ENCODE peak calls at places on chromosome 10, in six cellular contexts. X is cardiac muscle cell; J is activated T-helper 2 cell treated with anti-CD3 and anti-CD28 coated beads, Interferon-gamma antibody, Interleukin-2, Interleukin-4, amounts not matched to agents 10 μg/mL and 5 μg/mL and 100 μg/mL, durations not matched to agents 14 hours and 24 hours and 36 hours; A is adipocyte; L is fibroblast of the aortic adventitia; Z is NCI-H460. D is an unnamed sample.

GRCh38 chr10:86684305-86684704 is 16.0 kb downstream of the LDB3 start:
- DNase-seq in X (peak), J (no peak), A (peak), L (peak), Z (no peak), D (no peak)

GRCh38 chr10:85971494-85971893 is 395.1 kb downstream of the GRID1 start:
- DNase-seq in X (no peak), J (no peak), A (no peak), L (no peak), Z (no peak), D (no peak)

GRCh38 chr10:132910901-132911711 is 31.3 kb downstream of the CFAP46 start:
- DNase-seq in X (peak), J (no peak), A (peak), L (no peak), Z (no peak), D (no peak)

GRCh38 chr10:21309427-21309826 is 216.1 kb downstream of the SKIDA1 start:
- DNase-seq in X (no peak), J (no peak), A (no peak), L (no peak), Z (no peak), D (no peak)

GRCh38 chr10:113060221-113061053 is 110.4 kb downstream of the TCF7L2 start:
- DNase-seq in X (peak), J (no peak), A (peak), L (peak), Z (no peak), D (peak)

GRCh38 chr10:23338155-23338828 is 6.3 kb downstream of the C10orf67 start:
- DNase-seq in X (peak), J (no peak), A (no peak), L (no peak), Z (no peak), D (peak)

GRCh38 chr10:96984512-96985225 is 152.6 kb downstream of the LCOR start:
- DNase-seq in X (no peak), J (no peak), A (no peak), L (no peak), Z (no peak), D (no peak)

GRCh38 chr10:100184426-100185219 is 1.2 kb downstream of the ERLIN1 start:
- DNase-seq in X (peak), J (no peak), A (peak), L (peak), Z (no peak), D (peak)

GRCh38 chr10:36450385-36450784 is 675.0 kb upstream of the ANKRD30A start:
- DNase-seq in X (peak), J (no peak), A (peak), L (peak), Z (no peak), D (no peak)

GRCh38 chr10:26437637-26438461 is at the start of gene APBB1IP:
- DNase-seq in X (peak), J (peak), A (peak), L (peak), Z (no peak), D (no peak)

GRCh38 chr10:1578392-1579140 is 158.8 kb downstream of the ADARB2 start:
- DNase-seq in X (no peak), J (no peak), A (no peak), L (no peak), Z (no peak), D (no peak)

GRCh38 chr10:7412482-7413251 is 1.8 kb upstream of the SFMBT2 start:
- DNase-seq in X (no peak), J (no peak), A (no peak), L (no peak), Z (no peak), D (no peak)

GRCh38 chr10:27614776-27615175 is 110.7 kb downstream of the RAB18 start:
- DNase-seq in X (no peak), J (no peak), A (no peak), L (no peak), Z (no peak), D (no peak)

GRCh38 chr10:113153493-113154127 is 203.6 kb downstream of the TCF7L2 start:
- DNase-seq in X (no peak), J (no peak), A (no peak), L (no peak), Z (no peak), D (no peak)

GRCh38 chr10:36248314-36248981 is 606.4 kb upstream of the FZD8 start:
- DNase-seq in X (peak), J (no peak), A (peak), L (peak), Z (no peak), D (no peak)

GRCh38 chr10:48603421-48604038 is 1.3 kb downstream of the ARHGAP22 start:
- DNase-seq in X (no peak), J (no peak), A (no peak), L (no peak), Z (no peak), D (no peak)

GRCh38 chr10:24518981-24519597 is 204.6 kb downstream of the ARHGAP21 start:
- DNase-seq in X (peak), J (peak), A (peak), L (peak), Z (peak), D (peak)

GRCh38 chr10:6083523-6084475 is 5.0 kb upstream of the RBM17 start:
- DNase-seq in X (peak), J (peak), A (peak), L (peak), Z (no peak), D (no peak)

GRCh38 chr10:102324061-102324460 is 71.4 kb upstream of the NFKB2 start:
- DNase-seq in X (peak), J (no peak), A (peak), L (peak), Z (no peak), D (no peak)

GRCh38 chr10:87862644-87863101 is 660 bp downstream of the KLLN start:
- DNase-seq in X (no peak), J (no peak), A (no peak), L (no peak), Z (no peak), D (no peak)

GRCh38 chr10:71729023-71729649 is 9.6 kb upstream of the C10orf105 start:
- DNase-seq in X (no peak), J (no peak), A (peak), L (no peak), Z (peak), D (peak)

GRCh38 chr10:74150151-74151056 is at the start of gene AP3M1:
- DNase-seq in X (no peak), J (peak), A (no peak), L (no peak), Z (peak), D (no peak)

GRCh38 chr10:132961-133898 is 2.0 kb upstream of the ZMYND11 start:
- DNase-seq in X (peak), J (no peak), A (peak), L (peak), Z (peak), D (peak)

GRCh38 chr10:17435898-17436297 is 18.5 kb downstream of the ST8SIA6 start:
- DNase-seq in X (no peak), J (no peak), A (no peak), L (no peak), Z (no peak), D (no peak)

GRCh38 chr10:69797959-69798358 is 3.7 kb upstream of the COL13A1 start:
- DNase-seq in X (no peak), J (no peak), A (no peak), L (no peak), Z (no peak), D (no peak)

GRCh38 chr10:48655426-48656240 is 29.0 kb upstream of the WDFY4 start:
- DNase-seq in X (peak), J (no peak), A (peak), L (peak), Z (peak), D (no peak)

D was measured in HepG2.